ENCODE peak calls at places on chromosomes 16 and 17, in eight cellular contexts. One of them, this sample, is unnamed.

GRCh38 chr17:76268015-76268749 is 3.0 kb downstream of the UBALD2 start:
- DNase-seq in choroid plexus epithelial cell: peak
- DNase-seq in thyroid gland: peak
- DNase-seq in stimulated activated CD4-positive, alpha-beta T cell treated with anti-CD3 and anti-CD28 coated beads, Interleukin-1b, Interleukin-23, amount 100 ng/mL, for 24 hours: no peak
- DNase-seq in dorsolateral prefrontal cortex: peak
- DNase-seq in MM.1S: no peak
- DNase-seq in Daoy: peak
- DNase-seq in activated CD8-positive, alpha-beta memory T cell treated with anti-CD3 and anti-CD28 coated beads for 48 hours: no peak
- DNase-seq in this sample: peak

GRCh38 chr17:73278465-73279453 is 17.1 kb upstream of the CPSF4L start:
- DNase-seq in activated CD8-positive, alpha-beta memory T cell treated with anti-CD3 and anti-CD28 coated beads for 48 hours: no peak
- DNase-seq in thyroid gland: peak
- DNase-seq in dorsolateral prefrontal cortex: no peak
- DNase-seq in stimulated activated CD4-positive, alpha-beta T cell treated with anti-CD3 and anti-CD28 coated beads, Interleukin-1b, Interleukin-23, amount 100 ng/mL, for 24 hours: no peak
- DNase-seq in Daoy: no peak
- DNase-seq in MM.1S: no peak
- DNase-seq in choroid plexus epithelial cell: no peak
- DNase-seq in this sample: peak

GRCh38 chr17:17809527-17810373 is 27.0 kb downstream of the SREBF1 start:
- DNase-seq in thyroid gland: peak
- DNase-seq in choroid plexus epithelial cell: peak
- DNase-seq in dorsolateral prefrontal cortex: no peak
- DNase-seq in activated CD8-positive, alpha-beta memory T cell treated with anti-CD3 and anti-CD28 coated beads for 48 hours: no peak
- DNase-seq in MM.1S: no peak
- DNase-seq in Daoy: no peak
- DNase-seq in stimulated activated CD4-positive, alpha-beta T cell treated with anti-CD3 and anti-CD28 coated beads, Interleukin-1b, Interleukin-23, amount 100 ng/mL, for 24 hours: no peak
- DNase-seq in this sample: peak

GRCh38 chr17:6505425-6506142 is 50.8 kb downstream of the PITPNM3 start:
- DNase-seq in MM.1S: no peak
- DNase-seq in dorsolateral prefrontal cortex: no peak
- DNase-seq in Daoy: peak
- DNase-seq in stimulated activated CD4-positive, alpha-beta T cell treated with anti-CD3 and anti-CD28 coated beads, Interleukin-1b, Interleukin-23, amount 100 ng/mL, for 24 hours: no peak
- DNase-seq in activated CD8-positive, alpha-beta memory T cell treated with anti-CD3 and anti-CD28 coated beads for 48 hours: no peak
- DNase-seq in thyroid gland: no peak
- DNase-seq in choroid plexus epithelial cell: peak
- DNase-seq in this sample: peak

GRCh38 chr16:48057085-48057484 is 98.7 kb downstream of the ABCC12 start:
- DNase-seq in MM.1S: no peak
- DNase-seq in choroid plexus epithelial cell: no peak
- DNase-seq in dorsolateral prefrontal cortex: no peak
- DNase-seq in thyroid gland: no peak
- DNase-seq in stimulated activated CD4-positive, alpha-beta T cell treated with anti-CD3 and anti-CD28 coated beads, Interleukin-1b, Interleukin-23, amount 100 ng/mL, for 24 hours: no peak
- DNase-seq in activated CD8-positive, alpha-beta memory T cell treated with anti-CD3 and anti-CD28 coated beads for 48 hours: no peak
- DNase-seq in Daoy: no peak
- DNase-seq in this sample: no peak

GRCh38 chr17:36731091-36731490 is 129.7 kb downstream of the MRM1 start:
- DNase-seq in dorsolateral prefrontal cortex: no peak
- DNase-seq in Daoy: no peak
- DNase-seq in MM.1S: no peak
- DNase-seq in stimulated activated CD4-positive, alpha-beta T cell treated with anti-CD3 and anti-CD28 coated beads, Interleukin-1b, Interleukin-23, amount 100 ng/mL, for 24 hours: no peak
- DNase-seq in activated CD8-positive, alpha-beta memory T cell treated with anti-CD3 and anti-CD28 coated beads for 48 hours: no peak
- DNase-seq in thyroid gland: no peak
- DNase-seq in choroid plexus epithelial cell: no peak
- DNase-seq in this sample: no peak

GRCh38 chr16:52577130-52577706 is 30.3 kb upstream of the TOX3 start:
- DNase-seq in stimulated activated CD4-positive, alpha-beta T cell treated with anti-CD3 and anti-CD28 coated beads, Interleukin-1b, Interleukin-23, amount 100 ng/mL, for 24 hours: no peak
- DNase-seq in dorsolateral prefrontal cortex: no peak
- DNase-seq in Daoy: no peak
- DNase-seq in MM.1S: no peak
- DNase-seq in choroid plexus epithelial cell: no peak
- DNase-seq in activated CD8-positive, alpha-beta memory T cell treated with anti-CD3 and anti-CD28 coated beads for 48 hours: no peak
- DNase-seq in thyroid gland: no peak
- DNase-seq in this sample: no peak

GRCh38 chr17:64291268-64291851 is 28.3 kb upstream of the TEX2 start:
- DNase-seq in stimulated activated CD4-positive, alpha-beta T cell treated with anti-CD3 and anti-CD28 coated beads, Interleukin-1b, Interleukin-23, amount 100 ng/mL, for 24 hours: no peak
- DNase-seq in Daoy: no peak
- DNase-seq in dorsolateral prefrontal cortex: no peak
- DNase-seq in MM.1S: peak
- DNase-seq in choroid plexus epithelial cell: no peak
- DNase-seq in thyroid gland: no peak
- DNase-seq in activated CD8-positive, alpha-beta memory T cell treated with anti-CD3 and anti-CD28 coated beads for 48 hours: no peak
- DNase-seq in this sample: no peak

GRCh38 chr16:70594569-70594968 is 51.8 kb upstream of the IL34 start:
- DNase-seq in activated CD8-positive, alpha-beta memory T cell treated with anti-CD3 and anti-CD28 coated beads for 48 hours: no peak
- DNase-seq in choroid plexus epithelial cell: no peak
- DNase-seq in MM.1S: no peak
- DNase-seq in thyroid gland: peak
- DNase-seq in dorsolateral prefrontal cortex: no peak
- DNase-seq in Daoy: no peak
- DNase-seq in stimulated activated CD4-positive, alpha-beta T cell treated with anti-CD3 and anti-CD28 coated beads, Interleukin-1b, Interleukin-23, amount 100 ng/mL, for 24 hours: no peak
- DNase-seq in this sample: peak

GRCh38 chr16:1884155-1884760 is 12.3 kb upstream of the MEIOB start:
- DNase-seq in activated CD8-positive, alpha-beta memory T cell treated with anti-CD3 and anti-CD28 coated beads for 48 hours: no peak
- DNase-seq in stimulated activated CD4-positive, alpha-beta T cell treated with anti-CD3 and anti-CD28 coated beads, Interleukin-1b, Interleukin-23, amount 100 ng/mL, for 24 hours: no peak
- DNase-seq in thyroid gland: no peak
- DNase-seq in Daoy: no peak
- DNase-seq in MM.1S: no peak
- DNase-seq in dorsolateral prefrontal cortex: no peak
- DNase-seq in choroid plexus epithelial cell: peak
- DNase-seq in this sample: peak

GRCh38 chr16:84613408-84614071 is 4.3 kb downstream of the COTL1 start:
- DNase-seq in choroid plexus epithelial cell: no peak
- DNase-seq in dorsolateral prefrontal cortex: no peak
- DNase-seq in stimulated activated CD4-positive, alpha-beta T cell treated with anti-CD3 and anti-CD28 coated beads, Interleukin-1b, Interleukin-23, amount 100 ng/mL, for 24 hours: no peak
- DNase-seq in Daoy: no peak
- DNase-seq in thyroid gland: no peak
- DNase-seq in activated CD8-positive, alpha-beta memory T cell treated with anti-CD3 and anti-CD28 coated beads for 48 hours: no peak
- DNase-seq in MM.1S: no peak
- DNase-seq in this sample: no peak

GRCh38 chr17:1673041-1673790 is 11.5 kb downstream of the PRPF8 start:
- DNase-seq in activated CD8-positive, alpha-beta memory T cell treated with anti-CD3 and anti-CD28 coated beads for 48 hours: no peak
- DNase-seq in stimulated activated CD4-positive, alpha-beta T cell treated with anti-CD3 and anti-CD28 coated beads, Interleukin-1b, Interleukin-23, amount 100 ng/mL, for 24 hours: no peak
- DNase-seq in Daoy: no peak
- DNase-seq in dorsolateral prefrontal cortex: no peak
- DNase-seq in MM.1S: no peak
- DNase-seq in thyroid gland: no peak
- DNase-seq in choroid plexus epithelial cell: no peak
- DNase-seq in this sample: peak

GRCh38 chr16:85668676-85669424 is 19.9 kb downstream of the GINS2 start:
- DNase-seq in Daoy: no peak
- DNase-seq in MM.1S: no peak
- DNase-seq in choroid plexus epithelial cell: no peak
- DNase-seq in dorsolateral prefrontal cortex: no peak
- DNase-seq in activated CD8-positive, alpha-beta memory T cell treated with anti-CD3 and anti-CD28 coated beads for 48 hours: no peak
- DNase-seq in stimulated activated CD4-positive, alpha-beta T cell treated with anti-CD3 and anti-CD28 coated beads, Interleukin-1b, Interleukin-23, amount 100 ng/mL, for 24 hours: no peak
- DNase-seq in thyroid gland: no peak
- DNase-seq in this sample: no peak

GRCh38 chr17:19977360-19978205 is at the start of gene AKAP10:
- DNase-seq in Daoy: peak
- DNase-seq in MM.1S: peak
- DNase-seq in thyroid gland: peak
- DNase-seq in activated CD8-positive, alpha-beta memory T cell treated with anti-CD3 and anti-CD28 coated beads for 48 hours: peak
- DNase-seq in stimulated activated CD4-positive, alpha-beta T cell treated with anti-CD3 and anti-CD28 coated beads, Interleukin-1b, Interleukin-23, amount 100 ng/mL, for 24 hours: peak
- DNase-seq in choroid plexus epithelial cell: peak
- DNase-seq in dorsolateral prefrontal cortex: peak
- DNase-seq in this sample: peak

GRCh38 chr17:7974638-7975131 is 27.7 kb upstream of the GUCY2D start:
- DNase-seq in choroid plexus epithelial cell: no peak
- DNase-seq in stimulated activated CD4-positive, alpha-beta T cell treated with anti-CD3 and anti-CD28 coated beads, Interleukin-1b, Interleukin-23, amount 100 ng/mL, for 24 hours: no peak
- DNase-seq in dorsolateral prefrontal cortex: no peak
- DNase-seq in activated CD8-positive, alpha-beta memory T cell treated with anti-CD3 and anti-CD28 coated beads for 48 hours: no peak
- DNase-seq in thyroid gland: no peak
- DNase-seq in Daoy: no peak
- DNase-seq in MM.1S: no peak
- DNase-seq in this sample: peak

GRCh38 chr17:42000399-42001076 is 16.7 kb downstream of the DNAJC7 start:
- DNase-seq in dorsolateral prefrontal cortex: no peak
- DNase-seq in activated CD8-positive, alpha-beta memory T cell treated with anti-CD3 and anti-CD28 coated beads for 48 hours: no peak
- DNase-seq in thyroid gland: no peak
- DNase-seq in choroid plexus epithelial cell: no peak
- DNase-seq in stimulated activated CD4-positive, alpha-beta T cell treated with anti-CD3 and anti-CD28 coated beads, Interleukin-1b, Interleukin-23, amount 100 ng/mL, for 24 hours: no peak
- DNase-seq in Daoy: no peak
- DNase-seq in MM.1S: no peak
- DNase-seq in this sample: peak

GRCh38 chr17:31919802-31920525 is 16.8 kb upstream of the SUZ12 start:
- DNase-seq in stimulated activated CD4-positive, alpha-beta T cell treated with anti-CD3 and anti-CD28 coated beads, Interleukin-1b, Interleukin-23, amount 100 ng/mL, for 24 hours: no peak
- DNase-seq in choroid plexus epithelial cell: peak
- DNase-seq in MM.1S: no peak
- DNase-seq in activated CD8-positive, alpha-beta memory T cell treated with anti-CD3 and anti-CD28 coated beads for 48 hours: no peak
- DNase-seq in dorsolateral prefrontal cortex: no peak
- DNase-seq in Daoy: peak
- DNase-seq in thyroid gland: no peak
- DNase-seq in this sample: peak

GRCh38 chr17:64992325-64992802 is 64.2 kb downstream of the GNA13 start:
- DNase-seq in activated CD8-positive, alpha-beta memory T cell treated with anti-CD3 and anti-CD28 coated beads for 48 hours: no peak
- DNase-seq in thyroid gland: peak
- DNase-seq in Daoy: peak
- DNase-seq in choroid plexus epithelial cell: peak
- DNase-seq in MM.1S: no peak
- DNase-seq in dorsolateral prefrontal cortex: no peak
- DNase-seq in stimulated activated CD4-positive, alpha-beta T cell treated with anti-CD3 and anti-CD28 coated beads, Interleukin-1b, Interleukin-23, amount 100 ng/mL, for 24 hours: no peak
- DNase-seq in this sample: no peak

GRCh38 chr16:62068747-62069146 is 32.5 kb upstream of the CDH8 start:
- DNase-seq in stimulated activated CD4-positive, alpha-beta T cell treated with anti-CD3 and anti-CD28 coated beads, Interleukin-1b, Interleukin-23, amount 100 ng/mL, for 24 hours: no peak
- DNase-seq in MM.1S: peak
- DNase-seq in thyroid gland: no peak
- DNase-seq in dorsolateral prefrontal cortex: no peak
- DNase-seq in choroid plexus epithelial cell: no peak
- DNase-seq in Daoy: no peak
- DNase-seq in activated CD8-positive, alpha-beta memory T cell treated with anti-CD3 and anti-CD28 coated beads for 48 hours: no peak
- DNase-seq in this sample: no peak

GRCh38 chr16:25012525-25012991 is 2.6 kb downstream of the ARHGAP17 start:
- DNase-seq in Daoy: peak
- DNase-seq in dorsolateral prefrontal cortex: no peak
- DNase-seq in stimulated activated CD4-positive, alpha-beta T cell treated with anti-CD3 and anti-CD28 coated beads, Interleukin-1b, Interleukin-23, amount 100 ng/mL, for 24 hours: no peak
- DNase-seq in thyroid gland: no peak
- DNase-seq in MM.1S: no peak
- DNase-seq in activated CD8-positive, alpha-beta memory T cell treated with anti-CD3 and anti-CD28 coated beads for 48 hours: no peak
- DNase-seq in choroid plexus epithelial cell: peak
- DNase-seq in this sample: peak

GRCh38 chr16:59591480-59591879 is 857.4 kb upstream of the GOT2 start:
- DNase-seq in activated CD8-positive, alpha-beta memory T cell treated with anti-CD3 and anti-CD28 coated beads for 48 hours: no peak
- DNase-seq in MM.1S: no peak
- DNase-seq in Daoy: no peak
- DNase-seq in thyroid gland: no peak
- DNase-seq in choroid plexus epithelial cell: peak
- DNase-seq in stimulated activated CD4-positive, alpha-beta T cell treated with anti-CD3 and anti-CD28 coated beads, Interleukin-1b, Interleukin-23, amount 100 ng/mL, for 24 hours: no peak
- DNase-seq in dorsolateral prefrontal cortex: no peak
- DNase-seq in this sample: no peak

GRCh38 chr17:2905269-2905668 is 109.0 kb downstream of the RAP1GAP2 start:
- DNase-seq in MM.1S: no peak
- DNase-seq in choroid plexus epithelial cell: no peak
- DNase-seq in Daoy: no peak
- DNase-seq in stimulated activated CD4-positive, alpha-beta T cell treated with anti-CD3 and anti-CD28 coated beads, Interleukin-1b, Interleukin-23, amount 100 ng/mL, for 24 hours: no peak
- DNase-seq in activated CD8-positive, alpha-beta memory T cell treated with anti-CD3 and anti-CD28 coated beads for 48 hours: no peak
- DNase-seq in dorsolateral prefrontal cortex: no peak
- DNase-seq in thyroid gland: no peak
- DNase-seq in this sample: no peak

GRCh38 chr17:21191698-21192097 is 22.3 kb downstream of the TMEM11 start:
- DNase-seq in MM.1S: peak
- DNase-seq in dorsolateral prefrontal cortex: no peak
- DNase-seq in Daoy: no peak
- DNase-seq in stimulated activated CD4-positive, alpha-beta T cell treated with anti-CD3 and anti-CD28 coated beads, Interleukin-1b, Interleukin-23, amount 100 ng/mL, for 24 hours: no peak
- DNase-seq in thyroid gland: no peak
- DNase-seq in choroid plexus epithelial cell: peak
- DNase-seq in activated CD8-positive, alpha-beta memory T cell treated with anti-CD3 and anti-CD28 coated beads for 48 hours: no peak
- DNase-seq in this sample: no peak

GRCh38 chr17:3944485-3945388 is 19.5 kb downstream of the ATP2A3 start:
- DNase-seq in dorsolateral prefrontal cortex: no peak
- DNase-seq in Daoy: peak
- DNase-seq in thyroid gland: peak
- DNase-seq in stimulated activated CD4-positive, alpha-beta T cell treated with anti-CD3 and anti-CD28 coated beads, Interleukin-1b, Interleukin-23, amount 100 ng/mL, for 24 hours: peak
- DNase-seq in activated CD8-positive, alpha-beta memory T cell treated with anti-CD3 and anti-CD28 coated beads for 48 hours: peak
- DNase-seq in MM.1S: no peak
- DNase-seq in choroid plexus epithelial cell: peak
- DNase-seq in this sample: peak

GRCh38 chr16:85632709-85633437 is 19.8 kb downstream of the GSE1 start:
- DNase-seq in MM.1S: no peak
- DNase-seq in thyroid gland: no peak
- DNase-seq in activated CD8-positive, alpha-beta memory T cell treated with anti-CD3 and anti-CD28 coated beads for 48 hours: no peak
- DNase-seq in Daoy: no peak
- DNase-seq in dorsolateral prefrontal cortex: no peak
- DNase-seq in choroid plexus epithelial cell: no peak
- DNase-seq in stimulated activated CD4-positive, alpha-beta T cell treated with anti-CD3 and anti-CD28 coated beads, Interleukin-1b, Interleukin-23, amount 100 ng/mL, for 24 hours: no peak
- DNase-seq in this sample: no peak

GRCh38 chr17:73747221-73748002 is 103.2 kb upstream of the SDK2 start:
- DNase-seq in activated CD8-positive, alpha-beta memory T cell treated with anti-CD3 and anti-CD28 coated beads for 48 hours: no peak
- DNase-seq in stimulated activated CD4-positive, alpha-beta T cell treated with anti-CD3 and anti-CD28 coated beads, Interleukin-1b, Interleukin-23, amount 100 ng/mL, for 24 hours: no peak
- DNase-seq in MM.1S: no peak
- DNase-seq in thyroid gland: no peak
- DNase-seq in choroid plexus epithelial cell: no peak
- DNase-seq in Daoy: no peak
- DNase-seq in dorsolateral prefrontal cortex: no peak
- DNase-seq in this sample: no peak

GRCh38 chr16:4529085-4530060 is 9.2 kb downstream of the CDIP1 start:
- DNase-seq in thyroid gland: peak
- DNase-seq in MM.1S: peak
- DNase-seq in stimulated activated CD4-positive, alpha-beta T cell treated with anti-CD3 and anti-CD28 coated beads, Interleukin-1b, Interleukin-23, amount 100 ng/mL, for 24 hours: no peak
- DNase-seq in choroid plexus epithelial cell: peak
- DNase-seq in dorsolateral prefrontal cortex: no peak
- DNase-seq in Daoy: peak
- DNase-seq in activated CD8-positive, alpha-beta memory T cell treated with anti-CD3 and anti-CD28 coated beads for 48 hours: no peak
- DNase-seq in this sample: peak

GRCh38 chr17:40433551-40434384 is 9.5 kb upstream of the IGFBP4 start:
- DNase-seq in thyroid gland: peak
- DNase-seq in choroid plexus epithelial cell: peak
- DNase-seq in stimulated activated CD4-positive, alpha-beta T cell treated with anti-CD3 and anti-CD28 coated beads, Interleukin-1b, Interleukin-23, amount 100 ng/mL, for 24 hours: no peak
- DNase-seq in activated CD8-positive, alpha-beta memory T cell treated with anti-CD3 and anti-CD28 coated beads for 48 hours: no peak
- DNase-seq in MM.1S: no peak
- DNase-seq in Daoy: peak
- DNase-seq in dorsolateral prefrontal cortex: no peak
- DNase-seq in this sample: no peak

GRCh38 chr17:4172356-4172755 is 29.4 kb downstream of the CYB5D2 start:
- DNase-seq in Daoy: no peak
- DNase-seq in activated CD8-positive, alpha-beta memory T cell treated with anti-CD3 and anti-CD28 coated beads for 48 hours: no peak
- DNase-seq in stimulated activated CD4-positive, alpha-beta T cell treated with anti-CD3 and anti-CD28 coated beads, Interleukin-1b, Interleukin-23, amount 100 ng/mL, for 24 hours: no peak
- DNase-seq in dorsolateral prefrontal cortex: no peak
- DNase-seq in MM.1S: no peak
- DNase-seq in thyroid gland: no peak
- DNase-seq in choroid plexus epithelial cell: no peak
- DNase-seq in this sample: no peak

GRCh38 chr16:81694494-81695285 is 84.4 kb upstream of the PLCG2 start:
- DNase-seq in thyroid gland: peak
- DNase-seq in Daoy: no peak
- DNase-seq in dorsolateral prefrontal cortex: no peak
- DNase-seq in activated CD8-positive, alpha-beta memory T cell treated with anti-CD3 and anti-CD28 coated beads for 48 hours: no peak
- DNase-seq in stimulated activated CD4-positive, alpha-beta T cell treated with anti-CD3 and anti-CD28 coated beads, Interleukin-1b, Interleukin-23, amount 100 ng/mL, for 24 hours: no peak
- DNase-seq in choroid plexus epithelial cell: no peak
- DNase-seq in MM.1S: no peak
- DNase-seq in this sample: no peak

GRCh38 chr17:77942111-77942988 is 16.2 kb upstream of the TNRC6C start:
- DNase-seq in activated CD8-positive, alpha-beta memory T cell treated with anti-CD3 and anti-CD28 coated beads for 48 hours: no peak
- DNase-seq in MM.1S: no peak
- DNase-seq in Daoy: no peak
- DNase-seq in dorsolateral prefrontal cortex: peak
- DNase-seq in stimulated activated CD4-positive, alpha-beta T cell treated with anti-CD3 and anti-CD28 coated beads, Interleukin-1b, Interleukin-23, amount 100 ng/mL, for 24 hours: no peak
- DNase-seq in thyroid gland: no peak
- DNase-seq in choroid plexus epithelial cell: no peak
- DNase-seq in this sample: no peak

GRCh38 chr17:9677411-9677810 is 32.1 kb downstream of the USP43 start:
- DNase-seq in stimulated activated CD4-positive, alpha-beta T cell treated with anti-CD3 and anti-CD28 coated beads, Interleukin-1b, Interleukin-23, amount 100 ng/mL, for 24 hours: no peak
- DNase-seq in activated CD8-positive, alpha-beta memory T cell treated with anti-CD3 and anti-CD28 coated beads for 48 hours: no peak
- DNase-seq in dorsolateral prefrontal cortex: no peak
- DNase-seq in Daoy: peak
- DNase-seq in choroid plexus epithelial cell: no peak
- DNase-seq in thyroid gland: no peak
- DNase-seq in MM.1S: no peak
- DNase-seq in this sample: no peak

GRCh38 chr16:56626685-56627084 is 1.1 kb downstream of the MT1E start:
- DNase-seq in activated CD8-positive, alpha-beta memory T cell treated with anti-CD3 and anti-CD28 coated beads for 48 hours: no peak
- DNase-seq in choroid plexus epithelial cell: no peak
- DNase-seq in MM.1S: no peak
- DNase-seq in dorsolateral prefrontal cortex: no peak
- DNase-seq in thyroid gland: no peak
- DNase-seq in stimulated activated CD4-positive, alpha-beta T cell treated with anti-CD3 and anti-CD28 coated beads, Interleukin-1b, Interleukin-23, amount 100 ng/mL, for 24 hours: no peak
- DNase-seq in Daoy: no peak
- DNase-seq in this sample: no peak

GRCh38 chr16:11597268-11597690 is 10.6 kb upstream of the LITAF start:
- DNase-seq in stimulated activated CD4-positive, alpha-beta T cell treated with anti-CD3 and anti-CD28 coated beads, Interleukin-1b, Interleukin-23, amount 100 ng/mL, for 24 hours: no peak
- DNase-seq in MM.1S: no peak
- DNase-seq in dorsolateral prefrontal cortex: no peak
- DNase-seq in activated CD8-positive, alpha-beta memory T cell treated with anti-CD3 and anti-CD28 coated beads for 48 hours: no peak
- DNase-seq in choroid plexus epithelial cell: peak
- DNase-seq in thyroid gland: peak
- DNase-seq in Daoy: no peak
- DNase-seq in this sample: no peak